ENCODE peak calls at places on chromosomes 16 and 17, in five cellular contexts. A is H1, G is K562, D is HCT116, I is HepG2. V is an unnamed sample.

GRCh38 chr17:45346255-45347015 is 29.6 kb upstream of the MAP3K14 start:
- DNase-seq in A (no peak), G (no peak), D (no peak), I (no peak), V (no peak)

GRCh38 chr17:80826955-80827645 is 164.5 kb upstream of the CHMP6 start:
- DNase-seq in A (no peak), G (no peak), D (no peak), I (no peak), V (no peak)

GRCh38 chr17:17971431-17972125 is 622 bp downstream of the TOM1L2 start:
- DNase-seq in A (no peak), G (no peak), D (no peak), I (no peak), V (no peak)

GRCh38 chr16:65119905-65120341 is 1.9 kb downstream of the CDH11 start:
- DNase-seq in A (no peak), G (no peak), D (no peak), I (no peak), V (no peak)

GRCh38 chr16:17340804-17341203 is 130.0 kb downstream of the XYLT1 start:
- DNase-seq in A (no peak), G (no peak), D (no peak), I (no peak), V (no peak)

GRCh38 chr16:84821728-84822676 is 2.2 kb downstream of the CRISPLD2 start:
- DNase-seq in A (no peak), G (no peak), D (no peak), I (no peak), V (no peak)

GRCh38 chr16:11016993-11017392 is 72.6 kb downstream of the CLEC16A start:
- DNase-seq in A (no peak), G (no peak), D (peak; percentile 32), I (peak; percentile 74), V (no peak)

GRCh38 chr17:33140413-33141099 is 148.9 kb downstream of the SPACA3 start:
- DNase-seq in A (no peak), G (no peak), D (no peak), I (no peak), V (no peak)

GRCh38 chr17:18182190-18182977 is 1.2 kb upstream of the ALKBH5 start:
- DNase-seq in A (peak; percentile 52), G (no peak), D (no peak), I (no peak), V (no peak)

GRCh38 chr17:1179635-1180433 is at the start of gene ABR:
- DNase-seq in A (peak; percentile 82), G (peak; percentile 75), D (no peak), I (no peak), V (no peak)

GRCh38 chr17:56317351-56318208 is 164.3 kb downstream of the ANKFN1 start:
- DNase-seq in A (no peak), G (no peak), D (no peak), I (no peak), V (no peak)

GRCh38 chr16:73068546-73069401 is 20.8 kb upstream of the ZFHX3 start:
- DNase-seq in A (no peak), G (no peak), D (no peak), I (peak; percentile 63), V (no peak)

GRCh38 chr16:57316390-57317017 is 32.0 kb upstream of the PLLP start:
- DNase-seq in A (peak; percentile 23), G (no peak), D (peak; percentile 75), I (no peak), V (no peak)

GRCh38 chr17:35167046-35167445 is 19.4 kb downstream of the UNC45B start:
- DNase-seq in A (no peak), G (no peak), D (no peak), I (no peak), V (no peak)

GRCh38 chr17:39359994-39360393 is 41.4 kb downstream of the FBXL20 start:
- DNase-seq in A (no peak), G (no peak), D (no peak), I (no peak), V (no peak)

GRCh38 chr16:28543072-28543471 is 4.3 kb upstream of the NUPR1 start:
- DNase-seq in A (no peak), G (no peak), D (no peak), I (no peak), V (no peak)

GRCh38 chr16:56589141-56590039 is at the start of gene MT3:
- DNase-seq in A (peak; percentile 64), G (no peak), D (no peak), I (no peak), V (no peak)

GRCh38 chr17:75289832-75290337 is 652 bp upstream of the SLC25A19 start:
- DNase-seq in A (no peak), G (no peak), D (no peak), I (no peak), V (peak; percentile 71)

GRCh38 chr16:70438325-70438982 is 446 bp downstream of the ST3GAL2 start:
- DNase-seq in A (no peak), G (peak; percentile 52), D (no peak), I (no peak), V (no peak)

GRCh38 chr17:38453951-38454421 is 25.7 kb downstream of the ARHGAP23 start:
- DNase-seq in A (no peak), G (no peak), D (no peak), I (no peak), V (no peak)

GRCh38 chr17:73901661-73902415 is 257.6 kb upstream of the SDK2 start:
- DNase-seq in A (peak; percentile 65), G (no peak), D (no peak), I (no peak), V (no peak)

GRCh38 chr16:70685938-70686375 is at the start of gene MTSS2:
- DNase-seq in A (peak; percentile 83), G (peak; percentile 95), D (peak; percentile 35), I (peak; percentile 80), V (no peak)

GRCh38 chr17:1480747-1481465 is 11.6 kb downstream of the MYO1C start:
- DNase-seq in A (no peak), G (no peak), D (no peak), I (no peak), V (no peak)

GRCh38 chr17:32157225-32157624 is 14.9 kb downstream of the RHOT1 start:
- DNase-seq in A (no peak), G (no peak), D (no peak), I (no peak), V (no peak)

GRCh38 chr16:49578435-49579024 is 204.9 kb downstream of the C16orf78 start:
- DNase-seq in A (no peak), G (no peak), D (no peak), I (no peak), V (no peak)

GRCh38 chr17:74970395-74970794 is 2.2 kb downstream of the HID1 start:
- DNase-seq in A (no peak), G (no peak), D (no peak), I (no peak), V (no peak)

GRCh38 chr16:35713762-35714650 is 2254.6 kb downstream of the TP53TG3F start:
- DNase-seq in A (no peak), G (no peak), D (no peak), I (no peak), V (no peak)

GRCh38 chr16:4982056-4982867 is 24.1 kb downstream of the SEC14L5 start:
- DNase-seq in A (no peak), G (no peak), D (no peak), I (no peak), V (no peak)

GRCh38 chr17:44466339-44466738 is 36.9 kb downstream of the GPATCH8 start:
- DNase-seq in A (no peak), G (no peak), D (no peak), I (no peak), V (no peak)

GRCh38 chr16:2838928-2839327 is 8.8 kb downstream of the ZG16B start:
- DNase-seq in A (peak; percentile 82), G (peak; percentile 78), D (no peak), I (peak; percentile 72), V (no peak)

GRCh38 chr16:19718624-19718965 is 524 bp downstream of the IQCK start:
- DNase-seq in A (no peak), G (peak; percentile 34), D (no peak), I (no peak), V (no peak)

GRCh38 chr17:17231621-17232302 is 5.2 kb downstream of the FLCN start:
- DNase-seq in A (no peak), G (no peak), D (no peak), I (no peak), V (no peak)

GRCh38 chr17:55432358-55433028 is 10.9 kb upstream of the MMD start:
- DNase-seq in A (no peak), G (no peak), D (no peak), I (no peak), V (no peak)

DNA sequence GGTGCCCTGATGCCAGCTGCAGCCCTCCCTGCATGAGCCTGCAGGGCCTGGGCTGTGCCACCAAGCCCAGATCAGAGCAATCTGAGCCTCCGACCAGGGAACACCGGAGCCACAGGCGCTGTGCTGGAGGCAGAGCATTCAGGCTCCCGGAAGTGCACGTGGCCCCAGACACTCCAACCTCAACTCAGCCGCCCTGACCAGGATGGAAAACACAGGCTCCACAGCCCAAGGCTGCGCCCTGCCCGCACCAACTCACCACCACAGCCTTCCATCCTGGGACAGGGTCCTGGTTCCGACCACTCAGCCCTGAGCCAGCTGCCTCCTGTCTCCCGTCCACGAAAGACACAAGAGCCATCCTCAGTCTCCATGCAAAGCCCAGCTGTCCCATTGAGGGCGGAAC is 18.5 kb downstream of the LMF1 start:
- DNase-seq in A (no peak), G (no peak), D (no peak), I (no peak), V (no peak)
- TF ChIP-seq ATF3 in A (no peak), G (no peak), D (no peak), I (no peak), V (no peak)

GRCh38 chr16:68469728-68470460 is 21.6 kb upstream of the SMPD3 start:
- DNase-seq in A (no peak), G (no peak), D (no peak), I (no peak), V (no peak)
- TF ChIP-seq ZNF274 in A (no peak), G (no peak), D (no peak), I (no peak), V (no peak)

GRCh38 chr17:66540131-66540781 is 237.8 kb downstream of the PRKCA start:
- DNase-seq in A (peak; percentile 59), G (no peak), D (no peak), I (peak; percentile 72), V (no peak)
- TF ChIP-seq ATF3 in A (no peak), G (no peak), D (no peak), I (no peak), V (no peak)

GRCh38 chr16:426115-426905 is 861 bp downstream of the RAB11FIP3 start:
- DNase-seq in A (peak; percentile 63), G (no peak), D (no peak), I (no peak), V (no peak)
- TF ChIP-seq ZNF274 in A (no peak), G (no peak), D (no peak), I (peak; percentile 42), V (no peak)

DNA sequence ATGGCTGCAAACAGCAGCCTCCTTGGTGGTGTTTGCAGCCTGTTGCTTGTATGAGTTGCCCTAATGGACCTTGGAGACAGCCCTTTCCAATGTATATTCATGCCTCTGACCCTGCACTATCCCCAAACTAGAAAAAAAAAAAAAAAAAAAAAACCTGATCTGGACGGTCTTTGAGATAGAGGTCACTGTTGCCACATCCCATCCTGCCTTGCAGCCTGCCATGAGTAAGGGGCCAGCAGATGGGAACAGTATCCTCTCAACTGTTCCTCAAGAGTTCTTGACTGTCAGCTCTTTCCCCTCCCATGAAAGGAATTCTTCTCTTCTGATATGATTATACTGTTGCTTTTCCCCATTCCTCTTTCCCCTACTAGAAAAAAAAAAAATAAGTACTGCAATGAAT is 152.4 kb downstream of the SSH2 start:
- DNase-seq in A (no peak), G (no peak), D (no peak), I (peak; percentile 9), V (no peak)
- TF ChIP-seq ATF3 in A (no peak), G (no peak), D (no peak), I (no peak), V (no peak)

GRCh38 chr17:7673239-7673638 is 14.1 kb downstream of the TP53 start:
- DNase-seq in A (peak; percentile 89), G (peak; percentile 29), D (no peak), I (peak; percentile 27), V (peak; percentile 3)
- TF ChIP-seq ZNF274 in A (no peak), G (no peak), D (no peak), I (no peak), V (no peak)